ENCODE peak calls at places on chromosomes 4 and X, in seven cellular contexts. S is hippocampal formation, Y is esophagus muscularis mucosa, B is T-helper 2 cell, W is heart right ventricle, K is kidney, L is SHP77 treated with DMSO at 0.1 percent for 48 hours. P is an unnamed sample.
A peak's percentile ranks its signal among the peaks of the same experiment; 100 is the strongest.

GRCh38 chrX:47648376-47648775 is 2.0 kb downstream of the ELK1 start:
- DNase-seq in K (no peak), S (no peak), L (no peak), B (no peak), Y (no peak), W (no peak), P (no peak)

GRCh38 chr4:180664766-180665368 is 1578.3 kb upstream of the TENM3 start:
- DNase-seq in Y (no peak), B (no peak), K (no peak), S (peak; percentile 64), L (peak; percentile 42), W (peak; percentile 70), P (peak; percentile 14)

GRCh38 chr4:2222838-2223237 is 19.1 kb downstream of the HAUS3 start:
- DNase-seq in B (no peak), Y (no peak), K (no peak), W (no peak), L (no peak), S (no peak), P (no peak)

GRCh38 chr4:84529169-84529751 is 30.2 kb upstream of the NKX6-1 start:
- DNase-seq in B (no peak), L (peak; percentile 12), S (no peak), W (no peak), K (no peak), Y (no peak), P (no peak)

GRCh38 chr4:101122019-101122418 is 225.3 kb downstream of the PPP3CA start:
- DNase-seq in L (no peak), Y (no peak), S (no peak), B (no peak), W (no peak), K (no peak), P (no peak)

GRCh38 chrX:50475208-50475607 is 4.6 kb upstream of the DGKK start:
- DNase-seq in W (no peak), Y (no peak), S (no peak), L (no peak), B (no peak), K (no peak), P (no peak)

GRCh38 chr4:109978704-109979103 is 66.0 kb downstream of the EGF start:
- DNase-seq in L (no peak), B (no peak), S (no peak), Y (no peak), W (no peak), K (no peak), P (no peak)

GRCh38 chrX:145405012-145405411 is 157.7 kb downstream of the SPANXN1 start:
- DNase-seq in K (no peak), Y (no peak), W (no peak), B (no peak), L (no peak), S (peak; percentile 17), P (no peak)

GRCh38 chr4:76108467-76109181 is 34.1 kb downstream of the ART3 start:
- DNase-seq in B (no peak), L (no peak), Y (no peak), W (no peak), K (no peak), S (no peak), P (no peak)

GRCh38 chr4:10608501-10609219 is 75.9 kb downstream of the CLNK start:
- DNase-seq in B (no peak), S (no peak), W (no peak), K (no peak), L (no peak), Y (no peak), P (no peak)

GRCh38 chr4:125649452-125649851 is 334.7 kb downstream of the FAT4 start:
- DNase-seq in W (no peak), Y (no peak), B (no peak), L (no peak), S (no peak), K (no peak), P (no peak)

GRCh38 chr4:140188975-140189374 is 35.0 kb upstream of the MAML3 start:
- DNase-seq in S (no peak), W (no peak), Y (no peak), B (no peak), K (peak; percentile 87), L (no peak), P (no peak)